ENCODE peak calls at places on chromosome 18, in six cellular contexts. I, Z, D, C, L and E are unnamed samples.

GRCh38 chr18:60485207-60485606 is 112.6 kb upstream of the MC4R start:
- DNase-seq in D (peak; percentile 48), L (no peak), C (no peak), I (no peak), Z (no peak), E (no peak)

GRCh38 chr18:61034581-61034980 is 298.6 kb upstream of the CDH20 start:
- DNase-seq in D (no peak), I (no peak), L (no peak), C (no peak), Z (no peak), E (no peak)

GRCh38 chr18:28735731-28736130 is 558.8 kb upstream of the CDH2 start:
- DNase-seq in L (no peak), I (no peak), C (no peak), D (peak; percentile 83), Z (no peak), E (no peak)

GRCh38 chr18:48575658-48576453 is 37.0 kb downstream of the CTIF start:
- DNase-seq in Z (no peak), L (no peak), I (no peak), C (no peak), D (no peak), E (no peak)

GRCh38 chr18:77548790-77549420 is 299.3 kb downstream of the GALR1 start:
- DNase-seq in I (no peak), D (no peak), L (no peak), Z (no peak), C (no peak), E (no peak)

GRCh38 chr18:36811955-36812354 is 16.8 kb downstream of the TPGS2 start:
- DNase-seq in I (no peak), Z (no peak), L (no peak), C (no peak), D (peak; percentile 30), E (no peak)

GRCh38 chr18:44637210-44638051 is 43.3 kb upstream of the SETBP1 start:
- DNase-seq in Z (no peak), I (no peak), C (no peak), D (peak; percentile 70), L (no peak), E (no peak)

GRCh38 chr18:58784601-58785137 is 80.0 kb upstream of the ZNF532 start:
- DNase-seq in C (no peak), L (no peak), D (no peak), I (peak; percentile 51), Z (no peak), E (no peak)

GRCh38 chr18:45112682-45113081 is 432.0 kb downstream of the SETBP1 start:
- DNase-seq in I (no peak), C (no peak), Z (no peak), L (no peak), D (no peak), E (no peak)

GRCh38 chr18:79001001-79001400 is 21.4 kb downstream of the SALL3 start:
- DNase-seq in Z (no peak), I (no peak), C (no peak), L (no peak), D (no peak), E (no peak)

GRCh38 chr18:69250305-69251151 is 150.2 kb upstream of the DOK6 start:
- DNase-seq in C (peak; percentile 45), L (no peak), D (peak; percentile 90), Z (no peak), I (no peak), E (no peak)

GRCh38 chr18:55489742-55490055 is 98.3 kb downstream of the TCF4 start:
- DNase-seq in Z (no peak), D (no peak), C (peak; percentile 70), I (no peak), L (no peak), E (no peak)

GRCh38 chr18:24189007-24189528 is 50.2 kb downstream of the CABYR start:
- DNase-seq in C (peak; percentile 61), D (peak; percentile 18), I (no peak), Z (no peak), L (no peak), E (no peak)

GRCh38 chr18:3530807-3531206 is 80.8 kb downstream of the TGIF1 start:
- DNase-seq in D (no peak), I (no peak), C (no peak), Z (no peak), L (no peak), E (no peak)

GRCh38 chr18:71249791-71250190 is 960.9 kb downstream of the SOCS6 start:
- DNase-seq in D (no peak), L (no peak), Z (no peak), I (no peak), C (no peak), E (no peak)

GRCh38 chr18:58009166-58009565 is 34.9 kb upstream of the NEDD4L start:
- DNase-seq in I (no peak), C (no peak), D (peak; percentile 28), Z (no peak), L (no peak), E (no peak)

GRCh38 chr18:44803019-44803650 is 122.4 kb downstream of the SETBP1 start:
- DNase-seq in Z (peak; percentile 87), C (peak; percentile 70), L (no peak), I (peak; percentile 49), D (peak; percentile 67), E (no peak)

GRCh38 chr18:36217348-36217747 is 30.1 kb downstream of the MOCOS start:
- DNase-seq in L (no peak), C (no peak), Z (no peak), I (no peak), D (no peak), E (no peak)

GRCh38 chr18:12904012-12904516 is 20.0 kb upstream of the PTPN2 start:
- DNase-seq in Z (no peak), I (no peak), C (no peak), D (no peak), L (no peak), E (peak; percentile 89)

GRCh38 chr18:39341106-39341505 is 1775.5 kb upstream of the CELF4 start:
- DNase-seq in I (no peak), D (no peak), L (no peak), Z (no peak), C (no peak), E (no peak)

GRCh38 chr18:13450289-13451207 is 232.0 kb downstream of the LDLRAD4 start:
- DNase-seq in D (no peak), Z (no peak), L (no peak), C (peak; percentile 13), I (no peak), E (no peak)

GRCh38 chr18:31424383-31424988 is 23.1 kb upstream of the DSG3 start:
- DNase-seq in Z (no peak), D (peak; percentile 11), I (peak; percentile 83), L (no peak), C (peak; percentile 7), E (no peak)

GRCh38 chr18:66761166-66761565 is 157.3 kb upstream of the CDH19 start:
- DNase-seq in D (no peak), Z (no peak), C (no peak), I (no peak), L (no peak), E (no peak)

GRCh38 chr18:13067124-13067523 is 76.0 kb downstream of the CEP192 start:
- DNase-seq in L (no peak), D (no peak), I (no peak), C (no peak), Z (no peak), E (no peak)

GRCh38 chr18:70142021-70142420 is 63.5 kb downstream of the RTTN start:
- DNase-seq in Z (no peak), I (no peak), D (no peak), L (no peak), C (no peak), E (no peak)

GRCh38 chr18:54740146-54740844 is 88.0 kb upstream of the RAB27B start:
- DNase-seq in L (no peak), D (peak; percentile 58), C (no peak), I (no peak), Z (no peak), E (no peak)

GRCh38 chr18:6661692-6662415 is 67.7 kb upstream of the ARHGAP28 start:
- DNase-seq in C (no peak), Z (no peak), L (no peak), D (no peak), I (no peak), E (no peak)

GRCh38 chr18:22560283-22560627 is 142.5 kb upstream of the CTAGE1 start:
- DNase-seq in Z (no peak), D (no peak), L (no peak), I (no peak), C (no peak), E (no peak)

GRCh38 chr18:22563098-22563707 is 145.5 kb upstream of the CTAGE1 start:
- DNase-seq in Z (peak; percentile 66), L (no peak), C (peak; percentile 67), D (peak; percentile 93), I (peak; percentile 72), E (peak; percentile 23)

GRCh38 chr18:22559414-22560282 is 141.9 kb upstream of the CTAGE1 start:
- DNase-seq in Z (peak; percentile 78), L (no peak), C (peak; percentile 22), D (peak; percentile 89), I (peak; percentile 51), E (no peak)

GRCh38 chr18:22558945-22559385 is 141.2 kb upstream of the CTAGE1 start:
- DNase-seq in C (no peak), L (no peak), D (peak; percentile 85), I (peak; percentile 40), Z (peak; percentile 75), E (no peak)

DNA sequence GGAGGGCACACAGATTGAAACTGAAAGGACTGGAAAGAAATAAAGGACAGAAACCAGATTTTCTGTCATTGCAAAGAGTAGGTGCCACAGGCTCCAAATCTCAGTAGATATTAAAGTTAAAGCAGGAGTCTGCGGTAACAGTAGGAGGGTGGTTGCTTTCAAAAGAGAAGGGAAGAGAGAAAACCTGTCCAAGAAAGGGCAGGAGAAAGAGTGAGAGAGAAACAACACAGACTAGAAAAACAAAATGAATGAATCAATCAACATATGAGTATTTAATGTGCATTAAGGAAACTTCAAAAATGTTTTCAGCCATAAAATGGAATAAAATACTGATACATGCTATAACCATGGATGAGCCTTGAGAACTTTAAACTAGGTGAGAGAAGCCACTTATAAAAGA is 143.1 kb upstream of the CTAGE1 start:
- DNase-seq in Z (no peak), D (no peak), C (no peak), L (no peak), I (no peak), E (no peak)
- H3K27ac ChIP-seq in Z (peak overlapping the region; percentile 96), D (peak overlapping the region; percentile 86), C (no peak overlapping the region), L (no peak overlapping the region), I (no peak overlapping the region), E (no peak overlapping the region)

DNA sequence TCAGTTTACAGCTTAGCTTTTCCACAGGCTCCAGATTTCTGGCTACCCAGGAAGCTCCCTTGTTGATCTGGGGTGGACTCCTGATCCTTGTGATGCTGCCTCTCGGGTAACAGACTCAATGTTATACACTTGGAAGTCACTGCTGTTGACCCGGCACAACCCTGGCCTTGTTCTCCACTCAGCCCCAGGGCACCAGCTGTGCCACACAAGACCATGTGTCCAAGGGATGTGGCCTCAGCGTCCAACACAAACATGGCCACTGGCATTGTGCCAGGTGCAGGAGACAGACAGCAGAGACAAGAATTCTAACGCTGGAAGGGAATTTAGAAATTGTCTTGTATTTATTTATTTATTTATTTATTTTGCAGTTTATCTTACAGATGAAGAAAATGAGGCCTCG is 39.0 kb upstream of the PPP4R1 start:
- DNase-seq in L (no peak), D (peak; percentile 29), Z (peak; percentile 19), C (no peak), I (no peak), E (no peak)
- H3K27ac ChIP-seq in L (peak overlapping the region; percentile 99), D (no peak overlapping the region), Z (no peak overlapping the region), C (no peak overlapping the region), I (no peak overlapping the region), E (no peak overlapping the region)

GRCh38 chr18:63101811-63102210 is 217.8 kb downstream of the BCL2 start:
- DNase-seq in C (no peak), L (no peak), Z (no peak), D (no peak), I (no peak), E (no peak)
- H3K27ac ChIP-seq in C (no peak overlapping the region), L (no peak overlapping the region), Z (no peak overlapping the region), D (no peak overlapping the region), I (no peak overlapping the region), E (no peak overlapping the region)

GRCh38 chr18:50776383-50776782 is 43.4 kb downstream of the MRO start:
- DNase-seq in C (no peak), Z (no peak), I (no peak), L (no peak), D (no peak), E (no peak)
- H3K27ac ChIP-seq in C (no peak overlapping the region), Z (no peak overlapping the region), I (no peak overlapping the region), L (no peak overlapping the region), D (no peak overlapping the region), E (no peak overlapping the region)